ENCODE peak calls at places on chromosomes 3 and 15, in seven cellular contexts. K, F, R, S, E, W and Q are unnamed samples.

GRCh38 chr3:77426531-77426930 is 386.6 kb downstream of the ROBO2 start:
- DNase-seq in K (no peak), F (no peak), R (no peak), S (no peak), E (no peak), W (no peak), Q (no peak)

GRCh38 chr3:150721285-150722130 is 17.8 kb upstream of the ERICH6 start:
- DNase-seq in K (peak), F (peak), R (peak), S (peak), E (no peak), W (no peak), Q (peak)

GRCh38 chr15:39629376-39629775 is 48.5 kb downstream of the THBS1 start:
- DNase-seq in K (no peak), F (no peak), R (peak), S (no peak), E (no peak), W (peak), Q (no peak)

GRCh38 chr15:71114887-71115566 is at the start of gene THSD4:
- DNase-seq in K (peak), F (peak), R (peak), S (peak), E (no peak), W (peak), Q (peak)

GRCh38 chr15:55789066-55789660 is 46.2 kb upstream of the PRTG start:
- DNase-seq in K (no peak), F (no peak), R (no peak), S (no peak), E (no peak), W (peak), Q (no peak)

GRCh38 chr15:77974098-77974414 is 103.5 kb downstream of the TBC1D2B start:
- DNase-seq in K (no peak), F (peak), R (peak), S (no peak), E (no peak), W (no peak), Q (no peak)

GRCh38 chr3:14923476-14923875 is 23.9 kb upstream of the NR2C2 start:
- DNase-seq in K (no peak), F (no peak), R (no peak), S (no peak), E (no peak), W (no peak), Q (no peak)

GRCh38 chr3:81302045-81302444 is 459.4 kb downstream of the GBE1 start:
- DNase-seq in K (no peak), F (peak), R (peak), S (peak), E (no peak), W (no peak), Q (peak)

GRCh38 chr3:18900994-18901393 is 247.3 kb upstream of the KCNH8 start:
- DNase-seq in K (no peak), F (no peak), R (no peak), S (no peak), E (no peak), W (no peak), Q (no peak)

GRCh38 chr3:20406621-20407020 is 220.6 kb upstream of the SGO1 start:
- DNase-seq in K (no peak), F (peak), R (peak), S (no peak), E (no peak), W (no peak), Q (no peak)

GRCh38 chr15:58260186-58260910 is 122.2 kb downstream of the AQP9 start:
- DNase-seq in K (no peak), F (no peak), R (no peak), S (no peak), E (no peak), W (no peak), Q (no peak)

GRCh38 chr3:114336122-114336697 is 42.4 kb downstream of the TIGIT start:
- DNase-seq in K (no peak), F (no peak), R (peak), S (no peak), E (no peak), W (no peak), Q (no peak)

GRCh38 chr3:4752201-4753072 is 226.8 kb upstream of the BHLHE40 start:
- DNase-seq in K (peak), F (no peak), R (no peak), S (no peak), E (no peak), W (no peak), Q (peak)

GRCh38 chr3:141412087-141412935 is 44.0 kb downstream of the ZBTB38 start:
- DNase-seq in K (no peak), F (peak), R (peak), S (no peak), E (peak), W (peak), Q (peak)

GRCh38 chr3:10284496-10284895 is 8.3 kb downstream of the GHRL start:
- DNase-seq in K (no peak), F (no peak), R (no peak), S (no peak), E (no peak), W (peak), Q (no peak)

GRCh38 chr3:45499529-45499928 is 95.0 kb upstream of the LIMD1 start:
- DNase-seq in K (no peak), F (no peak), R (peak), S (no peak), E (no peak), W (no peak), Q (peak)

GRCh38 chr3:127831723-127832172 is 9.4 kb upstream of the MGLL start:
- DNase-seq in K (no peak), F (no peak), R (peak), S (peak), E (no peak), W (no peak), Q (no peak)

GRCh38 chr3:51715231-51716058 is 8.6 kb downstream of the GRM2 start:
- DNase-seq in K (no peak), F (no peak), R (no peak), S (no peak), E (no peak), W (no peak), Q (no peak)

GRCh38 chr15:71709808-71710418 is 100.4 kb upstream of the NR2E3 start:
- DNase-seq in K (no peak), F (no peak), R (no peak), S (no peak), E (no peak), W (no peak), Q (no peak)

GRCh38 chr3:15633766-15634588 is 32.4 kb downstream of the BTD start:
- DNase-seq in K (no peak), F (no peak), R (no peak), S (no peak), E (no peak), W (no peak), Q (peak)

GRCh38 chr3:69740103-69741021 is 1.1 kb downstream of the MITF start:
- DNase-seq in K (no peak), F (no peak), R (no peak), S (peak), E (no peak), W (no peak), Q (no peak)

GRCh38 chr15:70715840-70716510 is 47.4 kb downstream of the UACA start:
- DNase-seq in K (no peak), F (peak), R (no peak), S (no peak), E (no peak), W (no peak), Q (peak)

DNA sequence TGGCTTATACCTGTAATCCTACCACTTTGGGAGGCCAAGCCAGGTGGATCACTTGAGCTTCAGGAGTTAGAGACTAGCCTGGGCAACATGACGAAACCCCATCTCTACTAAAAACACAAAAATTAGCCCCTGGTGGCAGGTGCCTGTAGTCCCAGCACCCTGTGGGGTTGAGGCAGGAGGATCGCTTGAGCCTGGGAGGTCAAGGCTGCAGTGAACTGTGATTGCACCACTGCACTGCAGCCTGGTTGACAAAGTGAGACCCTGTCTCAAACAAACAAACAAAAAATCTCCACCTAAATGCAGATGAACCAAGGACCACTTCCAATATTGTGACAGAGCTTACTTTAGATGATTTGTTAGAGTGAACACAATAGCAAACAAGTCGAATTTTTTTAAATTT is 53.7 kb downstream of the TP53BP1 start:
- DNase-seq in K (no peak), F (no peak), R (no peak), S (no peak), E (no peak), W (no peak), Q (no peak)
- TF ChIP-seq CTCF in K (no peak), F (no peak), R (no peak), S (no peak), E (no peak), W (no peak), Q (no peak)

GRCh38 chr15:62301993-62302665 is 137.0 kb upstream of the C2CD4B start:
- DNase-seq in K (no peak), F (no peak), R (peak), S (no peak), E (no peak), W (no peak), Q (no peak)

GRCh38 chr15:62299541-62299940 is 134.5 kb upstream of the C2CD4B start:
- DNase-seq in K (no peak), F (no peak), R (no peak), S (no peak), E (no peak), W (no peak), Q (no peak)

GRCh38 chr15:62298811-62299210 is 133.7 kb upstream of the C2CD4B start:
- DNase-seq in K (no peak), F (no peak), R (no peak), S (no peak), E (no peak), W (no peak), Q (no peak)

GRCh38 chr15:62297933-62298332 is 132.8 kb upstream of the C2CD4B start:
- DNase-seq in K (no peak), F (no peak), R (no peak), S (no peak), E (no peak), W (no peak), Q (no peak)

DNA sequence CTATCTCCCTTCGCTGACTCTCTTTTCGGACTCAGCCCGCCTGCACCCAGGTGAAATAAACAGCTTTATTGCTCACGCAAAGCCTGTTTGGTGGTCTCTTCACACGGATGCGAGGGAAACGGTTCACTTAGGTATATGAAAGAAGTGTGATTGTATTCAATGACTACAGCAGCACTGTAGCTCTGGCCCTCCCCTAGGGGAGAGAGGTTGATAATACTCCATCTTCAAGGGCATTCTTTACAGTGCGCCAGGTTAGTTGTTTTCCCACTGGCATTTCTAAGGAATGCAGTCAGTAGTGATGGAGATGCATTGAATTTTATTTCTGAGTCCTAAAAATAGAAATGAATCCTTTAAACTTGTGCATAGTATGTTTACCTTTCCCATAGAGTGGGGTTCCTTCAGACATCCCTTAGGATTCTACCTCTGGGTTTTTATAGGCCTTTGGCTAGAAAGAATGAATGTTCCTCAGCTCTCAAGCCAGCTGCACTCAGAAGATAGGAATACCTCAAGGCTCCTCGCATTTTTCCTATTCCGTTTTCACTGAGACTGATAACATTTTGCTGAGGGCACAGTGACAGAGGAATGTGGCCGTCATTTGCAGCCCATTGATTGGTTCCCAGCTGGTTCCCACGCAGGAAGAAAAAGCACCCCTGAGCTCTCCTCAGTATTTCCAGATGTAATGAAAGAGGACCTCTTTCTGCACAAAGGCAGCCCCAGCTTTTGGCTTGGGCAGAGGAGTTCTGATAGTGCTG is 131.8 kb upstream of the C2CD4B start:
- DNase-seq in K (no peak), F (no peak), R (no peak), S (no peak), E (no peak), W (no peak), Q (no peak)
- TF ChIP-seq CTCF in K (no peak), F (no peak), R (no peak), S (no peak), E (no peak), W (no peak), Q (no peak)

GRCh38 chr15:51103330-51103729 is 8.6 kb upstream of the TNFAIP8L3 start:
- DNase-seq in K (no peak), F (no peak), R (peak), S (no peak), E (no peak), W (no peak), Q (peak)

GRCh38 chr15:51098331-51098619 is 3.6 kb upstream of the TNFAIP8L3 start:
- DNase-seq in K (no peak), F (no peak), R (no peak), S (no peak), E (no peak), W (no peak), Q (no peak)

GRCh38 chr15:51097553-51098330 is 3.0 kb upstream of the TNFAIP8L3 start:
- DNase-seq in K (peak), F (peak), R (peak), S (no peak), E (no peak), W (no peak), Q (peak)

GRCh38 chr15:51099185-51099584 is 4.5 kb upstream of the TNFAIP8L3 start:
- DNase-seq in K (no peak), F (no peak), R (no peak), S (no peak), E (no peak), W (no peak), Q (no peak)

DNA sequence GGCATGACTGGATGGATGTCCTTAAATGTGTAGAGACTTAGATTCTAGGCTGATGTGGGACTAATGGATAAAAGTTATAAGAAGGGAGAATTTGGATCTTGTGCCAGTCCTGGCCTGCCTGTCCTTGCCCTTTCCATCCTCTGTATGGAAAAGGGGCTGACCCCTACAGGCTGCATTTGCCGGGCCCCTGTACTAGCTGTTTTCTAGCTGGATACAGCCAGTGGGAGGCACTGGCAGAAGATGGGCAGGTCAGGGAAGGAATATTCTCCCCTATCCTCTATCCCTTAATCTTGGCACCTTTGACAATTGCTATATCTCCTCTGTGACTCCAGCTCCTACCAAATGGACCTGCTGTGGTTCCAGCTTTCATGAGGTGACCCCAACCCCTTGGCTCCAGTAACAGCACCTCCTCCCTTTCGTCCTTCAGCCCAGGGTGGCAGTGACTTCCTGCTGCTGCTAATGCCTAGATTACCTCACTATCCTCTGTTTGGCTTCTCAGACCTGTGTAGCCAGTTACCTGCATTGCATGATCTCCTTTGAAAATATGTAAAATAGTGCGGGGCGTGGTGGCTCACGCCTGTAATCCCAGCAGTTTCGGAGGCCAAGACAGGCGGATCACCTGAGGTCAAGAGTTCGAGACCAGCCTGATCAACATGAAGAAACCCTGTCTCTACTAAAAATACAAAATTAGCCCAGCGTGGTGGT is 6.2 kb upstream of the TNFAIP8L3 start:
- DNase-seq in K (no peak), F (no peak), R (no peak), S (no peak), E (no peak), W (no peak), Q (no peak)
- TF ChIP-seq CTCF in K (no peak), F (no peak), R (no peak), S (no peak), E (no peak), W (no peak), Q (no peak)

GRCh38 chr15:62691008-62691407 is 351.5 kb upstream of the TPM1 start:
- DNase-seq in K (no peak), F (no peak), R (peak), S (no peak), E (no peak), W (no peak), Q (no peak)
- TF ChIP-seq CTCF in K (no peak), F (no peak), R (no peak), S (no peak), E (no peak), W (no peak), Q (no peak)

DNA sequence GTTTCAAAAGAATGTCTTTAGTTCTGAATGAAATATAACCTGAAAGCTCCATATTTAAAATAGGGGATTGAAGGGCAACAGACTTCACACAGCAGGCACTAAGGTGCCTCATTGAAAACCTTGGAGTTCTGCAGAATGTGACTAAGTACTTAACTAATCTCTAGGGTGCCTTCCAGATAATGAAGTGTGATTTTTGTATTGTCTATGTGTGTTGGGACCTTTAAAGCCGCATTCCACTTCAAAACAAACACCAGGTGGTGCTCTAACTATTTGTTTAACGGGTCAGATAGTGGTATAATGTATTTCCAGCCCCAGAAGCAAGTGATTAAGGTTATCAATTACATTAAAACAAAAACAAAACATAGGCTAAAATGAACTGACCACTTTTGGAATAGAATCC is 28.0 kb downstream of the TFG start:
- DNase-seq in K (no peak), F (peak), R (peak), S (no peak), E (no peak), W (no peak), Q (peak)
- TF ChIP-seq CTCF in K (no peak), F (peak), R (peak), S (peak), E (peak), W (no peak), Q (peak)

GRCh38 chr3:159482241-159483031 is 506.2 kb upstream of the IL12A start:
- DNase-seq in K (no peak), F (no peak), R (no peak), S (no peak), E (no peak), W (no peak), Q (no peak)

GRCh38 chr3:159487304-159487703 is 501.3 kb upstream of the IL12A start:
- DNase-seq in K (no peak), F (no peak), R (no peak), S (no peak), E (no peak), W (no peak), Q (no peak)

GRCh38 chr3:159488657-159489056 is 500.0 kb upstream of the IL12A start:
- DNase-seq in K (no peak), F (no peak), R (no peak), S (no peak), E (no peak), W (no peak), Q (no peak)

DNA sequence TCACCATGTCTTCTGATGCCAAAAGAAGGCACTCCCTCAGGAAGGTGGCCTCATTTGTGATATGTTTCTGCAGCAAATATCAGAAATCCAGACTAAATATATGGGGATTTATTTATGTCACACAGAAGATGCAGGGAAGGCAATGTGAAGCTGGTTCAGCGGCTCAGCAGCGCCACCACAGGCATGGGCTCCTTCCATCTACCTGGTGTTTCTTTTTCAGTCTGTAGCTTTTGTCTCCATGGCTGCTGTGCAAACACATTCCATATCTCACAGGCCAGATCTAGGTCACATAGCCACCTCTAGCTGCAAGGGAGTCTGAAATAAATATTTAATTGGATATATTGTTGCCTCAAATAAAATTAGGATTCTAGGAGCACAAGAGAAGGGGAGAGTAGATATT is 502.1 kb upstream of the IL12A start:
- DNase-seq in K (no peak), F (no peak), R (peak), S (peak), E (no peak), W (no peak), Q (peak)
- TF ChIP-seq CTCF in K (no peak), F (no peak), R (peak), S (peak), E (peak), W (no peak), Q (peak)

DNA sequence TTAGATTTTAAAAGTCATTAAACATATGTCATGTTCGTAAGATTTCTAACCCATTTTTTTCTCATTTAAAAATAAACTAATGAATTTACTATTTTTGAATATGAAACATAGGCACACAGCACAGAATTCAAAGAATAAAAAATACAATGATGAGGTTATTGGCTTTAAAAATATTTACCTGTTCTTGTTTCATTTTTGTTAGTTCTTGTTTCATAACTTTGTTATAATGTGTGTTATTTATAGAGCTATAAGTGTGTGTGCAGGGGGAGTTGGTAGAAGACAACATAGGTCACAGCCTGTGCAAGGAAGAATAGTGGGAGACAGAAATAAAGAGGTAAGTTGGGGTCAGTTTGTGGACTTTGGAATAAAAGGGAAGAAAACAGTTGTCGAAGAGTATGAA is 30.8 kb upstream of the NRROS start:
- DNase-seq in K (no peak), F (no peak), R (no peak), S (no peak), E (no peak), W (no peak), Q (no peak)
- TF ChIP-seq CTCF in K (no peak), F (no peak), R (no peak), S (no peak), E (no peak), W (no peak), Q (no peak)

GRCh38 chr15:65610871-65611718 is at the start of gene INTS14:
- DNase-seq in K (peak), F (peak), R (peak), S (peak), E (peak), W (peak), Q (peak)
- TF ChIP-seq CTCF in K (peak), F (peak), R (peak), S (peak), E (peak), W (peak), Q (peak)